ENCODE peak calls at places on chromosomes 11 and 22, in four cellular contexts. R is A549, K is astrocyte of the spinal cord, U is dorsolateral prefrontal cortex. P is an unnamed sample.

GRCh38 chr11:2301631-2302272 is at the start of the genes C11orf21 and TSPAN32:
- DNase-seq in R (no peak), K (peak; percentile 41), U (no peak), P (no peak)

GRCh38 chr11:134522782-134523570 is 110.9 kb upstream of the B3GAT1 start:
- DNase-seq in U (no peak), K (no peak), R (no peak), P (no peak)

GRCh38 chr11:70504246-70505020 is 106.1 kb downstream of the CTTN start:
- DNase-seq in R (no peak), K (no peak), U (no peak), P (no peak)

GRCh38 chr22:43891360-43892182 is at the start of gene PNPLA5:
- DNase-seq in U (no peak), K (no peak), R (no peak), P (no peak)

GRCh38 chr11:100741866-100742625 is 55.0 kb downstream of the ARHGAP42 start:
- DNase-seq in K (no peak), U (no peak), R (no peak), P (no peak)

GRCh38 chr11:129866328-129866727 is 29.1 kb downstream of the NFRKB start:
- DNase-seq in K (no peak), U (no peak), R (no peak), P (no peak)

GRCh38 chr11:72985645-72986044 is 156.5 kb downstream of the FCHSD2 start:
- DNase-seq in K (no peak), U (no peak), R (no peak), P (no peak)

GRCh38 chr22:20867179-20868099 is 8.6 kb downstream of the SNAP29 start:
- DNase-seq in U (no peak), K (no peak), R (no peak), P (no peak)

GRCh38 chr11:126160345-126161145 is 50.9 kb downstream of the RPUSD4 start:
- DNase-seq in K (no peak), R (no peak), U (no peak), P (no peak)

GRCh38 chr11:8227156-8228152 is 36.2 kb downstream of the LMO1 start:
- DNase-seq in K (no peak), R (no peak), U (no peak), P (no peak)

GRCh38 chr22:23216331-23217170 is 36.2 kb downstream of the BCR start:
- DNase-seq in R (no peak), U (no peak), K (no peak), P (no peak)

GRCh38 chr11:123995119-123995518 is at the start of gene OR10G6:
- DNase-seq in U (no peak), K (no peak), R (no peak), P (no peak)

GRCh38 chr22:32617271-32617670 is 142.7 kb downstream of the FBXO7 start:
- DNase-seq in U (no peak), R (no peak), K (no peak), P (no peak)

GRCh38 chr11:120432056-120433018 is 79.2 kb upstream of the GRIK4 start:
- DNase-seq in R (peak; percentile 38), U (no peak), K (peak; percentile 99), P (no peak)

GRCh38 chr11:74559110-74559933 is 33.1 kb upstream of the POLD3 start:
- DNase-seq in R (no peak), U (no peak), K (no peak), P (no peak)

GRCh38 chr11:19882356-19882755 is 169.7 kb downstream of the NAV2 start:
- DNase-seq in K (no peak), R (no peak), U (no peak), P (no peak)

GRCh38 chr22:31281733-31282132 is 10.6 kb downstream of the PIK3IP1 start:
- DNase-seq in K (no peak), U (peak; percentile 11), R (no peak), P (no peak)

GRCh38 chr11:67118059-67118766 is 850 bp upstream of the KDM2A start:
- DNase-seq in U (peak; percentile 28), K (no peak), R (peak; percentile 38), P (no peak)

GRCh38 chr11:6943131-6943530 is 16.9 kb downstream of the ZNF215 start:
- DNase-seq in U (no peak), R (no peak), K (peak; percentile 43), P (no peak)

GRCh38 chr11:64638017-64638664 is 47.1 kb downstream of the SLC22A12 start:
- DNase-seq in R (no peak), K (no peak), U (no peak), P (no peak)

GRCh38 chr22:45090364-45090960 is 73.3 kb upstream of the NUP50 start:
- DNase-seq in K (peak; percentile 31), U (no peak), R (no peak), P (no peak)

GRCh38 chr22:27627901-27628300 is 173.7 kb downstream of the MN1 start:
- DNase-seq in K (no peak), R (no peak), U (no peak), P (no peak)

GRCh38 chr11:117232022-117232878 is at the start of the genes PCSK7 and RNF214:
- DNase-seq in R (peak; percentile 77), U (peak; percentile 72), K (peak; percentile 63), P (peak; percentile 79)

GRCh38 chr22:46602025-46602424 is 18.2 kb upstream of the GRAMD4 start:
- DNase-seq in R (no peak), U (no peak), K (no peak), P (no peak)

GRCh38 chr11:34929794-34930763 is 13.7 kb downstream of the PDHX start:
- DNase-seq in K (no peak), U (no peak), R (no peak), P (no peak)

GRCh38 chr11:41983458-41983857 is 524.0 kb upstream of the LRRC4C start:
- DNase-seq in U (no peak), K (no peak), R (no peak), P (no peak)

GRCh38 chr22:30919973-30920372 is 48.6 kb downstream of the MORC2 start:
- DNase-seq in R (no peak), K (no peak), U (no peak), P (no peak)

GRCh38 chr11:103202048-103202651 is 92.9 kb downstream of the DYNC2H1 start:
- DNase-seq in R (peak; percentile 7), U (no peak), K (peak; percentile 56), P (no peak)